ENCODE peak calls at places on chromosomes 7 and 10, in six cellular contexts. N is tibial artery, F is fibroblast of mammary gland, Q is AG04450, R is psoas muscle, G is fibroblast of villous mesenchyme. C is an unnamed sample.

GRCh38 chr10:124417846-124418725 is 637 bp downstream of the OAT start:
- DNase-seq in N (peak; percentile 78), R (peak; percentile 55), Q (no peak), F (peak; percentile 47), G (peak; percentile 71), C (peak; percentile 43)

GRCh38 chr7:27970350-27970749 is 210.2 kb downstream of the JAZF1 start:
- DNase-seq in G (no peak), F (no peak), R (no peak), N (no peak), Q (no peak), C (no peak)

GRCh38 chr7:157407512-157408257 is 70.9 kb downstream of the DNAJB6 start:
- DNase-seq in G (no peak), Q (no peak), F (no peak), R (no peak), N (no peak), C (no peak)

GRCh38 chr10:102545265-102545664 is 41.5 kb downstream of the SUFU start:
- DNase-seq in N (peak; percentile 11), R (no peak), Q (no peak), F (no peak), G (no peak), C (no peak)

GRCh38 chr10:23344251-23344841 is at the start of gene C10orf67:
- DNase-seq in N (no peak), Q (no peak), G (peak; percentile 58), R (peak; percentile 21), F (peak; percentile 45), C (peak; percentile 64)

GRCh38 chr10:126669188-126669587 is 1.3 kb downstream of the C10orf90 start:
- DNase-seq in R (no peak), Q (no peak), N (no peak), G (no peak), F (no peak), C (no peak)

GRCh38 chr7:137818036-137818435 is 28.7 kb downstream of the DGKI start:
- DNase-seq in R (no peak), G (peak; percentile 44), F (peak; percentile 73), Q (peak; percentile 15), N (no peak), C (peak; percentile 57)

GRCh38 chr7:151782598-151783448 is 94.1 kb downstream of the PRKAG2 start:
- DNase-seq in N (peak; percentile 79), G (peak; percentile 47), F (peak; percentile 32), R (peak; percentile 81), Q (peak; percentile 11), C (peak; percentile 76)

GRCh38 chr10:122461367-122461728 is at the start of gene HTRA1:
- DNase-seq in N (peak; percentile 93), R (peak; percentile 84), Q (no peak), F (peak; percentile 78), G (peak; percentile 48), C (peak; percentile 95)

GRCh38 chr10:17882557-17882956 is 69.2 kb upstream of the SLC39A12 start:
- DNase-seq in Q (no peak), N (no peak), R (no peak), G (peak; percentile 8), F (peak; percentile 77), C (no peak)

GRCh38 chr7:87600130-87601124 is at the start of gene ABCB1:
- DNase-seq in F (peak; percentile 40), R (peak; percentile 58), G (peak; percentile 6), N (peak; percentile 59), Q (no peak), C (peak; percentile 31)

GRCh38 chr10:129719889-129720590 is 244.0 kb downstream of the EBF3 start:
- DNase-seq in Q (no peak), G (no peak), R (no peak), F (no peak), N (peak; percentile 42), C (no peak)

GRCh38 chr10:97651773-97652172 is 11.3 kb downstream of the PI4K2A start:
- DNase-seq in G (peak; percentile 41), F (no peak), R (no peak), N (no peak), Q (no peak), C (no peak)

GRCh38 chr7:144027070-144027469 is 21.7 kb upstream of the OR2A5 start:
- DNase-seq in N (no peak), R (no peak), Q (no peak), F (peak; percentile 55), G (peak; percentile 57), C (peak; percentile 27)

GRCh38 chr7:157830331-157830730 is 493.5 kb downstream of the DNAJB6 start:
- DNase-seq in F (no peak), N (no peak), G (no peak), Q (no peak), R (no peak), C (no peak)

GRCh38 chr7:99794585-99795502 is 10.9 kb upstream of the CYP3A4 start:
- DNase-seq in R (no peak), G (peak; percentile 1), Q (no peak), F (peak; percentile 84), N (no peak), C (peak; percentile 78)

GRCh38 chr7:45368129-45368807 is 205.9 kb upstream of the ADCY1 start:
- DNase-seq in N (no peak), G (no peak), R (no peak), F (no peak), Q (no peak), C (no peak)

GRCh38 chr7:69992938-69993337 is 394.7 kb downstream of the AUTS2 start:
- DNase-seq in F (no peak), R (no peak), Q (no peak), N (no peak), G (no peak), C (no peak)

GRCh38 chr7:134755422-134756022 is 23.9 kb upstream of the CALD1 start:
- DNase-seq in G (peak; percentile 59), R (no peak), F (peak; percentile 47), N (no peak), Q (no peak), C (no peak)

GRCh38 chr10:130025811-130026510 is 61.9 kb upstream of the EBF3 start:
- DNase-seq in R (no peak), G (no peak), N (peak; percentile 44), F (no peak), Q (no peak), C (no peak)

GRCh38 chr10:46520941-46521340 is 35.5 kb downstream of the GPRIN2 start:
- DNase-seq in Q (no peak), F (peak; percentile 40), N (no peak), R (no peak), G (no peak), C (no peak)

GRCh38 chr10:116024479-116024878 is 248.5 kb downstream of the GFRA1 start:
- DNase-seq in R (no peak), N (no peak), G (no peak), Q (no peak), F (no peak), C (no peak)

GRCh38 chr7:4700577-4701235 is 18.6 kb downstream of the FOXK1 start:
- DNase-seq in F (peak; percentile 97), G (peak; percentile 96), N (no peak), Q (peak; percentile 76), R (no peak), C (no peak)

GRCh38 chr10:4279649-4280048 is 494.6 kb upstream of the KLF6 start:
- DNase-seq in N (no peak), G (peak; percentile 63), Q (no peak), F (peak; percentile 57), R (no peak), C (no peak)
- TF ChIP-seq CTCF in N (no peak), G (no peak), Q (no peak), F (no peak), R (no peak), C (no peak)

GRCh38 chr7:130274983-130275649 is 8.5 kb downstream of the CPA2 start:
- DNase-seq in F (no peak), Q (no peak), R (no peak), N (no peak), G (peak; percentile 64), C (no peak)

GRCh38 chr7:130270947-130271790 is 4.5 kb downstream of the CPA2 start:
- DNase-seq in F (no peak), G (no peak), Q (no peak), R (no peak), N (no peak), C (no peak)

GRCh38 chr7:130273863-130274262 is 7.2 kb downstream of the CPA2 start:
- DNase-seq in F (peak; percentile 87), R (no peak), N (no peak), Q (peak; percentile 23), G (peak; percentile 92), C (peak; percentile 71)

GRCh38 chr7:130273081-130273699 is 6.5 kb downstream of the CPA2 start:
- DNase-seq in Q (peak; percentile 26), N (no peak), G (peak; percentile 94), R (no peak), F (no peak), C (no peak)

GRCh38 chr7:130272456-130273080 is 5.9 kb downstream of the CPA2 start:
- DNase-seq in R (no peak), Q (no peak), N (no peak), F (no peak), G (peak; percentile 28), C (no peak)
- H3K4me3 ChIP-seq in R (peak overlapping the region; percentile 28), Q (no peak overlapping the region), N (peak overlapping the region; percentile 45), F (no peak overlapping the region), G (no peak overlapping the region), C (no peak overlapping the region)

DNA sequence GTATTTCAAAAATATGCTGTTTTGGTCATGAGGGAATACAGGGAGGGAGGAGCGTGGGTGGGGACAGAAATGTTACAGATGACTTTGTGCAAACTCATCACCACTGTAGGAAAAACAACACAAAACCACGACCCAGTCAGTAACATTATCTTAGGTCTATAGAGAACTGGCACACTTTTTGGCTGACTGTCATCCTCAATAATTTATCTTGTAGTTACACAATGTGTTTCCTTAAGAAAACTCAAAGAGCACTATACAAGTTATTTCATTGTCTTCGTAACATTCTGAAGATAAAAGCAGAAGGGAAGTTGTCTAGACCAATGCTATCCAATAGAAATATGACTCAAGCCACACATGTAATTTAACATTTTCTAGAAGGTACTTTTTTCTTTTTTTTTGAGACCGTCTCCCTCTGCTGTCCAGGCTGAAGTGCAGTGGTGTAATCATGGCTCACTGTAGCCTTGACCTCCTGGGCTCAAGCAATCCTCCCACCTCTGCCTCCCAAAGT is 16.9 kb upstream of the CDK14 start:
- DNase-seq in N (no peak), G (peak; percentile 48), R (no peak), F (peak; percentile 95), Q (no peak), C (peak; percentile 72)
- TF ChIP-seq CTCF in N (no peak), G (no peak), R (no peak), F (peak; percentile 32), Q (peak; percentile 17), C (no peak)

GRCh38 chr10:60362461-60362860 is 27.2 kb downstream of the ANK3 start:
- DNase-seq in Q (no peak), F (no peak), R (no peak), G (no peak), N (no peak), C (no peak)
- H3K4me3 ChIP-seq in Q (no peak overlapping the region), F (no peak overlapping the region), R (no peak overlapping the region), G (no peak overlapping the region), N (no peak overlapping the region), C (no peak overlapping the region)

GRCh38 chr10:67827811-67828210 is 10.2 kb downstream of the DNAJC12 start:
- DNase-seq in N (no peak), Q (no peak), G (no peak), F (no peak), R (no peak), C (no peak)
- TF ChIP-seq CTCF in N (no peak), Q (no peak), G (no peak), F (no peak), R (no peak), C (no peak)

C was measured in foreskin fibroblast.